ENCODE peak calls at places on chromosomes 2 and 18, in eight cellular contexts. Y, K, O, S, Z, T, G and R are unnamed samples.

GRCh38 chr18:3513481-3513880 is 63.5 kb downstream of the TGIF1 start:
- DNase-seq in Y (no peak), S (no peak), T (no peak), O (no peak), K (no peak), G (no peak), Z (no peak), R (no peak)

GRCh38 chr2:41659758-41660157 is 388.1 kb upstream of the PKDCC start:
- DNase-seq in Z (no peak), K (no peak), O (no peak), Y (no peak), T (no peak), S (no peak), G (no peak), R (no peak)

GRCh38 chr2:122029456-122029855 is 274.0 kb downstream of the TSN start:
- DNase-seq in T (no peak), Y (no peak), K (no peak), S (no peak), G (no peak), O (no peak), Z (no peak), R (no peak)

GRCh38 chr2:234676109-234676858 is 179.4 kb upstream of the ARL4C start:
- DNase-seq in O (no peak), S (no peak), G (no peak), Y (no peak), T (no peak), K (no peak), Z (no peak), R (no peak)

GRCh38 chr2:232342635-232343565 is 35.7 kb upstream of the ALPP start:
- DNase-seq in O (no peak), S (no peak), G (no peak), T (no peak), K (no peak), Y (no peak), Z (no peak), R (no peak)

GRCh38 chr18:13241083-13241892 is 22.7 kb downstream of the LDLRAD4 start:
- DNase-seq in S (no peak), O (no peak), T (peak), K (no peak), G (no peak), Z (no peak), Y (no peak), R (no peak)

GRCh38 chr2:17658251-17658843 is 95.3 kb downstream of the SMC6 start:
- DNase-seq in Z (no peak), O (peak), G (no peak), S (no peak), T (no peak), Y (no peak), K (no peak), R (no peak)

GRCh38 chr2:188523901-188524300 is 232.2 kb downstream of the GULP1 start:
- DNase-seq in Y (no peak), G (no peak), S (no peak), O (no peak), T (no peak), Z (no peak), K (no peak), R (no peak)

GRCh38 chr2:162153608-162154224 is 1.7 kb upstream of the GCG start:
- DNase-seq in T (peak), Z (no peak), S (peak), O (peak), Y (peak), G (peak), K (peak), R (peak)

GRCh38 chr2:172438064-172438421 is 10.7 kb downstream of the ITGA6 start:
- DNase-seq in S (no peak), O (no peak), T (no peak), Y (no peak), K (no peak), Z (no peak), G (no peak), R (no peak)

GRCh38 chr2:77087987-77088414 is 434.2 kb downstream of the LRRTM4 start:
- DNase-seq in S (no peak), G (no peak), Y (no peak), K (no peak), Z (no peak), O (no peak), T (no peak), R (no peak)

GRCh38 chr2:59390581-59390980 is 1149.5 kb upstream of the FANCL start:
- DNase-seq in G (no peak), Z (no peak), O (no peak), Y (no peak), S (no peak), T (no peak), K (no peak), R (no peak)

GRCh38 chr18:46071894-46072867 is at the start of gene PSTPIP2:
- DNase-seq in G (peak), S (peak), K (peak), O (peak), T (peak), Z (peak), Y (peak), R (peak)

GRCh38 chr18:24657461-24657860 is 197.0 kb downstream of the HRH4 start:
- DNase-seq in T (no peak), G (peak), Y (peak), O (no peak), Z (peak), K (no peak), S (no peak), R (no peak)

GRCh38 chr18:10131783-10132381 is 218.1 kb downstream of the VAPA start:
- DNase-seq in S (no peak), K (no peak), G (no peak), Z (no peak), O (peak), Y (peak), T (no peak), R (peak)

GRCh38 chr2:892401-892800 is 58.2 kb upstream of the SNTG2 start:
- DNase-seq in O (no peak), Z (no peak), G (no peak), S (no peak), T (no peak), K (no peak), Y (no peak), R (no peak)

GRCh38 chr2:66675596-66675995 is 240.7 kb downstream of the MEIS1 start:
- DNase-seq in O (no peak), K (no peak), S (no peak), Z (no peak), G (no peak), Y (no peak), T (no peak), R (no peak)

GRCh38 chr2:70214958-70215357 is 24.1 kb upstream of the C2orf42 start:
- DNase-seq in Z (no peak), K (no peak), O (peak), S (no peak), G (no peak), Y (no peak), T (no peak), R (no peak)

GRCh38 chr2:219688560-219689445 is 61.4 kb downstream of the SLC4A3 start:
- DNase-seq in G (peak), T (no peak), S (no peak), Z (no peak), K (no peak), O (peak), Y (no peak), R (no peak)

GRCh38 chr2:169159686-169160085 is 90.3 kb downstream of the DHRS9 start:
- DNase-seq in O (no peak), T (no peak), G (peak), Z (no peak), S (no peak), Y (no peak), K (no peak), R (no peak)

GRCh38 chr2:236171213-236172201 is 3.3 kb upstream of the GBX2 start:
- DNase-seq in K (no peak), O (no peak), G (peak), S (no peak), Z (no peak), Y (no peak), T (no peak), R (no peak)

GRCh38 chr2:105977212-105977611 is 216.9 kb downstream of the UXS1 start:
- DNase-seq in K (no peak), Z (no peak), S (no peak), T (no peak), O (peak), Y (no peak), G (peak), R (no peak)

GRCh38 chr2:7997279-7997678 is 684.6 kb upstream of the ID2 start:
- DNase-seq in T (no peak), S (no peak), O (no peak), G (no peak), Y (no peak), Z (no peak), K (no peak), R (no peak)

GRCh38 chr2:43391877-43392214 is 165.4 kb upstream of the ZFP36L2 start:
- DNase-seq in O (peak), G (no peak), Y (no peak), T (no peak), K (no peak), S (no peak), Z (no peak), R (no peak)

GRCh38 chr2:23513881-23514793 is 129.2 kb downstream of the KLHL29 start:
- DNase-seq in Z (no peak), Y (peak), G (no peak), O (no peak), T (no peak), S (no peak), K (no peak), R (no peak)

GRCh38 chr18:61637319-61637718 is 255.5 kb downstream of the RNF152 start:
- DNase-seq in Z (no peak), S (peak), Y (peak), T (no peak), G (no peak), O (no peak), K (peak), R (peak)

GRCh38 chr18:61637905-61638304 is 254.9 kb downstream of the RNF152 start:
- DNase-seq in K (peak), S (no peak), Y (no peak), G (no peak), Z (no peak), O (no peak), T (no peak), R (no peak)

GRCh38 chr18:61639886-61640285 is 252.9 kb downstream of the RNF152 start:
- DNase-seq in G (peak), Z (no peak), T (no peak), S (no peak), O (no peak), K (no peak), Y (no peak), R (no peak)

DNA sequence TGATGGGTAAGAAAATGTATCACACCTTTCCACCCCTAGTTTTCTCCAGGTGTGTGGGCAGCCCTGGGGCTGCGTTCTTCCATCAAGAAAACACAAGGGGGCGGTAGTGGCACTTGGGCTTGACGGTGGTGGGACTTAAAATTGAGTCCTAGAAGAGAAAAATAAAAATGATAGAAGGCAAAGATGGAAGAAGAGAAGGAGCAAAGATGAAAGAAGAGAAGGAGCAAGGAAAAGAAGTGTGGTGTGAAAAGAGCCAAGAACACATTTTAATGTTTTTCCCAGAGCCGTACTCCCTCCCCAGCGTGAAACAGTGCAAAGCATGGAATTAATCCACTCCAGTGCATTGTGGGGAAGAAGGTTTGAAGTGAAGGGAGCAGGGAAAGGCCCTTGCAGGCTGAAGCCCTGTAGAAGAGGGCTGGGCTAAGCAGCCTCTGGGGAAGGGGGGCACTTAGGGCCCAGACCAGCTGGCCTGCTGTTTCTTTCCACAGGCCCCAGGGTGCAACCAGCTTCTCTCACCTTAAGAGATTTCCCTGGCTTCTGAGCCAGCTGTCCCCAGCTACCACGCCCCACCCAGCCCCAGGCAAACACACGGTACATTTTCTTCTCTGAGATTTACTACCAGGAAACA is 256.8 kb downstream of the RNF152 start:
- DNase-seq in K (peak), O (peak), Y (peak), Z (peak), G (peak), S (peak), T (no peak), R (peak)
- H3K27ac ChIP-seq in K (peak), O (no peak), Y (no peak), Z (peak), G (no peak), S (peak), T (peak), R (peak)

GRCh38 chr2:11254100-11254536 is 90.3 kb downstream of the ROCK2 start:
- DNase-seq in K (no peak), Y (no peak), G (peak), T (no peak), S (no peak), O (no peak), Z (no peak), R (no peak)
- H3K27ac ChIP-seq in K (no peak), Y (no peak), G (no peak), T (no peak), S (no peak), O (no peak), Z (no peak), R (no peak)

GRCh38 chr18:79507076-79507545 is 111.4 kb downstream of the NFATC1 start:
- DNase-seq in G (no peak), Z (peak), O (peak), Y (peak), K (peak), T (peak), S (peak), R (peak)
- H3K27ac ChIP-seq in G (no peak), Z (peak), O (peak), Y (peak), K (peak), T (peak), S (peak), R (peak)

GRCh38 chr2:240664622-240665021 is 18.1 kb downstream of the AQP12B start:
- DNase-seq in K (no peak), G (no peak), Y (no peak), Z (no peak), S (no peak), O (no peak), T (no peak), R (no peak)
- H3K27ac ChIP-seq in K (no peak), G (no peak), Y (no peak), Z (no peak), S (no peak), O (no peak), T (no peak), R (no peak)

DNA sequence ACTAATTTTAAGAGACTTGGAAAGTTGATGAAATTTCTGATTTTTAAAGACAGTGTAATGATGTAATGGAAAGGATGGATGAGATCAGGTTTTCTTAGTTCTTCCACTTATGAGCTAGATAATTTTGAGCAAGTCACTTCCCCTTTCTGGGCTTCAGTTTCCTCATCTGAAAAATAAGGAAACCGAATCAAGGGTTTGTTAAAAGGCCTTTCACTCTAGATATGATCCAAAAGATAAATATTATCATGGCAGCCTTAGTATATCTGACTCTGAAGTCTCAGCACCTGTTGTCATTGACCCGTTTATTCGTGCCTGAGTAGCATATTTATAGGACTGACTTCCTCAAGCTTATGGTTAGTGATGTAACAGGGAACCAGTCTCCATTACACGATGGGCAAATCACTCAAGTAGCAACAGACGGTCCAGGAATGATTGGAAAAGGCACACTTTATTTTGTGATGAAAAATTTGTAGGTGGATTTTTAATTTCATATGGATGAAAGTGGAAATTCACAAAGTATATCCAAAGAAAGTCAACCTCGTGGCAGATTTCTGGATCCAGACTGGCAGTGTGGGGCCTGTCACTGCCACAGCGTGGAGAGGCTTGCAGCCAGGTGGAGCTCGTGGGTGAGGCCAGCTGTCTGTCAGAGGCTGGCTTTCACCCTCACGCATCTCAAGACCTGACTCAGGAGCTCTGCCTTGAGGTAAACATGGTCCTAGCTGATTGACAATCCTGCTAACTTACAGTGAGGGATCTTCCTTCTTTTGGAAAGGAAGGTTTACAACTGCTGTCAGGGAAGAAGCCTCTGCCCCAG is 137.9 kb upstream of the CXCR4 start:
- DNase-seq in O (no peak), Z (no peak), K (no peak), G (no peak), Y (no peak), T (peak), S (no peak), R (no peak)
- H3K27ac ChIP-seq in O (no peak), Z (no peak), K (no peak), G (no peak), Y (no peak), T (no peak), S (no peak), R (no peak)

DNA sequence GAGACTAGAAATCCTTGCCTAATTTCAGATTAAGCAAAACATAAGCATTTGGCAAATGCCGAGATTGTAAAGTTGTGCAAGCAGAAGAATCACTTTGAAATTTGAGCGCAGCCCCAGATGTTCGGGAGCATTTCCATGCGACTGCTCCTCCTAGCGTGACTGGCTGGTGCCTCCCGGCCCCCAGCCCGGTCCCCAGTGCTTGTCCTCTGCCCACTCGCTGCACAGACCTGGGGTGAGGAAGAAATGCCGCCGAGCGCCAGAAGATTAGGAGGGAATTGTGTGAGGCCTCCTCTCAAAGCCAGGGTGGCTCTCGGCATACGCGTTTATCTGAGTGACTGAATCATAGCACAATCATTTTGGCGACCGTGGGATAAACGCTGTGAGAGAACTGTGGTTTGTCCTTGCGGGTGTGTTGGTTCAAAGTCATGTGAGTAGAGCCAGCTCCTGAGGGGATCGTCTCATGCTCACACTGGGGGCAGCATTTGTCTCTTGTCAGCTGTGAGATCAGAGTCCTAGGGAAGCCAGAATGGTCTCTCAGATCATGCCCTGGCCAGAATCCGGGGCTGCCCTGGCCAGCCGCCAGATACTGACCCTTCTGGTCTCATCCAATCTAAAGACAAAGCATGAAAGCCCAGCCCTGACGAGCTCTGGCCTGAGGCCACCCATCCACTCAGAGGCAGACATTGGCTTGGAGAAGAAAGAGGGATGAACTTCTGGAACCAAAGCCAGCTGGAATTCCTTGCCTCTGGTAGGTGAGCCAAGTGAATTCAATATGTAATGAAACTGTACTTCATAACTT is 189.3 kb downstream of the SH3RF3 start:
- DNase-seq in K (peak), G (peak), Z (peak), O (peak), T (peak), Y (no peak), S (no peak), R (peak)
- H3K27ac ChIP-seq in K (peak), G (no peak), Z (peak), O (peak), T (peak), Y (no peak), S (peak), R (no peak)

GRCh38 chr2:239303711-239304532 is 96.9 kb downstream of the HDAC4 start:
- DNase-seq in Y (no peak), G (no peak), T (no peak), S (peak), O (no peak), Z (no peak), K (peak), R (no peak)

GRCh38 chr2:239305222-239305575 is 95.6 kb downstream of the HDAC4 start:
- DNase-seq in T (no peak), Z (no peak), S (peak), K (no peak), G (no peak), O (no peak), Y (no peak), R (no peak)

GRCh38 chr2:239305771-239306170 is 95.0 kb downstream of the HDAC4 start:
- DNase-seq in Y (no peak), K (peak), O (no peak), S (no peak), Z (no peak), T (no peak), G (no peak), R (no peak)

GRCh38 chr2:239302808-239303557 is 97.8 kb downstream of the HDAC4 start:
- DNase-seq in G (no peak), K (peak), O (no peak), S (peak), T (no peak), Y (no peak), Z (peak), R (peak)

GRCh38 chr2:239304533-239305221 is 96.1 kb downstream of the HDAC4 start:
- DNase-seq in K (peak), O (no peak), T (no peak), Z (no peak), S (peak), Y (no peak), G (no peak), R (no peak)
- H3K27ac ChIP-seq in K (peak), O (no peak), T (peak), Z (peak), S (no peak), Y (no peak), G (no peak), R (peak)